ENCODE peak calls at places on chromosome 2, in six cellular contexts. One of them, this sample, is unnamed.

GRCh38 chr2:47021301-47022009 is 105.8 kb upstream of the MCFD2 start:
- DNase-seq in mucosa of descending colon: no peak
- DNase-seq in heart right ventricle: no peak
- DNase-seq in choroid plexus epithelial cell: no peak
- DNase-seq in fibroblast of mammary gland: no peak
- DNase-seq in astrocyte of the spinal cord: no peak
- DNase-seq in this sample: no peak

GRCh38 chr2:15769676-15770075 is 170.7 kb upstream of the MYCN start:
- DNase-seq in mucosa of descending colon: no peak
- DNase-seq in heart right ventricle: no peak
- DNase-seq in astrocyte of the spinal cord: no peak
- DNase-seq in fibroblast of mammary gland: no peak
- DNase-seq in choroid plexus epithelial cell: no peak
- DNase-seq in this sample: no peak

GRCh38 chr2:75381032-75381431 is 179.7 kb downstream of the EVA1A start:
- DNase-seq in fibroblast of mammary gland: no peak
- DNase-seq in mucosa of descending colon: no peak
- DNase-seq in astrocyte of the spinal cord: no peak
- DNase-seq in choroid plexus epithelial cell: no peak
- DNase-seq in heart right ventricle: no peak
- DNase-seq in this sample: no peak

GRCh38 chr2:96374211-96374951 is 38.8 kb downstream of the NCAPH start:
- DNase-seq in mucosa of descending colon: peak; percentile 55
- DNase-seq in astrocyte of the spinal cord: peak; percentile 20
- DNase-seq in fibroblast of mammary gland: peak; percentile 59
- DNase-seq in heart right ventricle: peak; percentile 67
- DNase-seq in choroid plexus epithelial cell: peak; percentile 65
- DNase-seq in this sample: peak; percentile 58

GRCh38 chr2:100968146-100969145 is 33.6 kb upstream of the RPL31 start:
- DNase-seq in fibroblast of mammary gland: no peak
- DNase-seq in mucosa of descending colon: no peak
- DNase-seq in heart right ventricle: no peak
- DNase-seq in choroid plexus epithelial cell: no peak
- DNase-seq in astrocyte of the spinal cord: no peak
- DNase-seq in this sample: no peak

GRCh38 chr2:218168635-218169462 is 2.1 kb upstream of the CXCR1 start:
- DNase-seq in mucosa of descending colon: peak; percentile 84
- DNase-seq in fibroblast of mammary gland: peak; percentile 33
- DNase-seq in heart right ventricle: peak; percentile 51
- DNase-seq in astrocyte of the spinal cord: peak; percentile 15
- DNase-seq in choroid plexus epithelial cell: peak; percentile 52
- DNase-seq in this sample: peak; percentile 47

GRCh38 chr2:224038049-224038829 is 847 bp downstream of the SERPINE2 start:
- DNase-seq in fibroblast of mammary gland: peak; percentile 29
- DNase-seq in mucosa of descending colon: peak; percentile 35
- DNase-seq in choroid plexus epithelial cell: peak; percentile 34
- DNase-seq in heart right ventricle: no peak
- DNase-seq in astrocyte of the spinal cord: peak; percentile 43
- DNase-seq in this sample: peak; percentile 40

GRCh38 chr2:239943991-239944441 is 81.1 kb downstream of the NDUFA10 start:
- DNase-seq in heart right ventricle: no peak
- DNase-seq in astrocyte of the spinal cord: no peak
- DNase-seq in choroid plexus epithelial cell: no peak
- DNase-seq in fibroblast of mammary gland: no peak
- DNase-seq in mucosa of descending colon: no peak
- DNase-seq in this sample: no peak

GRCh38 chr2:229718057-229718456 is 3.7 kb upstream of the DNER start:
- DNase-seq in astrocyte of the spinal cord: no peak
- DNase-seq in fibroblast of mammary gland: no peak
- DNase-seq in heart right ventricle: no peak
- DNase-seq in mucosa of descending colon: no peak
- DNase-seq in choroid plexus epithelial cell: no peak
- DNase-seq in this sample: no peak

GRCh38 chr2:6828299-6828584 is 37.5 kb downstream of the CMPK2 start:
- DNase-seq in choroid plexus epithelial cell: peak; percentile 79
- DNase-seq in heart right ventricle: no peak
- DNase-seq in fibroblast of mammary gland: peak; percentile 68
- DNase-seq in astrocyte of the spinal cord: peak; percentile 61
- DNase-seq in mucosa of descending colon: no peak
- DNase-seq in this sample: peak; percentile 50

GRCh38 chr2:196681510-196681909 is 42.0 kb downstream of the CCDC150 start:
- DNase-seq in fibroblast of mammary gland: no peak
- DNase-seq in mucosa of descending colon: no peak
- DNase-seq in choroid plexus epithelial cell: no peak
- DNase-seq in heart right ventricle: no peak
- DNase-seq in astrocyte of the spinal cord: no peak
- DNase-seq in this sample: no peak

GRCh38 chr2:231299267-231299666 is 96.2 kb upstream of the B3GNT7 start:
- DNase-seq in mucosa of descending colon: peak; percentile 31
- DNase-seq in choroid plexus epithelial cell: no peak
- DNase-seq in heart right ventricle: no peak
- DNase-seq in fibroblast of mammary gland: no peak
- DNase-seq in astrocyte of the spinal cord: no peak
- DNase-seq in this sample: no peak

GRCh38 chr2:54927085-54927750 is 123.0 kb downstream of the RTN4 start:
- DNase-seq in heart right ventricle: peak; percentile 19
- DNase-seq in choroid plexus epithelial cell: no peak
- DNase-seq in astrocyte of the spinal cord: no peak
- DNase-seq in mucosa of descending colon: no peak
- DNase-seq in fibroblast of mammary gland: no peak
- DNase-seq in this sample: no peak

GRCh38 chr2:235665656-235666239 is 171.9 kb downstream of the AGAP1 start:
- DNase-seq in heart right ventricle: no peak
- DNase-seq in mucosa of descending colon: no peak
- DNase-seq in astrocyte of the spinal cord: no peak
- DNase-seq in fibroblast of mammary gland: no peak
- DNase-seq in choroid plexus epithelial cell: no peak
- DNase-seq in this sample: no peak

GRCh38 chr2:217451634-217452033 is 551.2 kb downstream of the TNS1 start:
- DNase-seq in mucosa of descending colon: no peak
- DNase-seq in choroid plexus epithelial cell: peak; percentile 76
- DNase-seq in fibroblast of mammary gland: peak; percentile 57
- DNase-seq in heart right ventricle: no peak
- DNase-seq in astrocyte of the spinal cord: peak; percentile 58
- DNase-seq in this sample: no peak

GRCh38 chr2:55965276-55965675 is 41.7 kb upstream of the EFEMP1 start:
- DNase-seq in mucosa of descending colon: no peak
- DNase-seq in choroid plexus epithelial cell: no peak
- DNase-seq in fibroblast of mammary gland: no peak
- DNase-seq in heart right ventricle: no peak
- DNase-seq in astrocyte of the spinal cord: no peak
- DNase-seq in this sample: no peak

GRCh38 chr2:56754066-56754615 is 570.4 kb downstream of the CCDC85A start:
- DNase-seq in choroid plexus epithelial cell: no peak
- DNase-seq in mucosa of descending colon: no peak
- DNase-seq in heart right ventricle: peak; percentile 60
- DNase-seq in astrocyte of the spinal cord: no peak
- DNase-seq in fibroblast of mammary gland: no peak
- DNase-seq in this sample: no peak

GRCh38 chr2:134706587-134707329 is 12.0 kb downstream of the TMEM163 start:
- DNase-seq in mucosa of descending colon: no peak
- DNase-seq in fibroblast of mammary gland: no peak
- DNase-seq in heart right ventricle: no peak
- DNase-seq in astrocyte of the spinal cord: no peak
- DNase-seq in choroid plexus epithelial cell: peak; percentile 2
- DNase-seq in this sample: no peak

GRCh38 chr2:215498411-215498810 is 62.5 kb upstream of the FN1 start:
- DNase-seq in fibroblast of mammary gland: peak; percentile 80
- DNase-seq in mucosa of descending colon: no peak
- DNase-seq in choroid plexus epithelial cell: peak; percentile 92
- DNase-seq in heart right ventricle: no peak
- DNase-seq in astrocyte of the spinal cord: peak; percentile 65
- DNase-seq in this sample: peak; percentile 14

GRCh38 chr2:177078843-177079242 is 133.8 kb upstream of the HNRNPA3 start:
- DNase-seq in mucosa of descending colon: no peak
- DNase-seq in fibroblast of mammary gland: peak; percentile 25
- DNase-seq in heart right ventricle: no peak
- DNase-seq in astrocyte of the spinal cord: no peak
- DNase-seq in choroid plexus epithelial cell: no peak
- DNase-seq in this sample: no peak
- H3K4me3 ChIP-seq in mucosa of descending colon: no peak overlapping the region
- H3K4me3 ChIP-seq in fibroblast of mammary gland: no peak overlapping the region
- H3K4me3 ChIP-seq in heart right ventricle: no peak overlapping the region
- H3K4me3 ChIP-seq in astrocyte of the spinal cord: no peak overlapping the region
- H3K4me3 ChIP-seq in choroid plexus epithelial cell: no peak overlapping the region
- H3K4me3 ChIP-seq in this sample: no peak overlapping the region

DNA sequence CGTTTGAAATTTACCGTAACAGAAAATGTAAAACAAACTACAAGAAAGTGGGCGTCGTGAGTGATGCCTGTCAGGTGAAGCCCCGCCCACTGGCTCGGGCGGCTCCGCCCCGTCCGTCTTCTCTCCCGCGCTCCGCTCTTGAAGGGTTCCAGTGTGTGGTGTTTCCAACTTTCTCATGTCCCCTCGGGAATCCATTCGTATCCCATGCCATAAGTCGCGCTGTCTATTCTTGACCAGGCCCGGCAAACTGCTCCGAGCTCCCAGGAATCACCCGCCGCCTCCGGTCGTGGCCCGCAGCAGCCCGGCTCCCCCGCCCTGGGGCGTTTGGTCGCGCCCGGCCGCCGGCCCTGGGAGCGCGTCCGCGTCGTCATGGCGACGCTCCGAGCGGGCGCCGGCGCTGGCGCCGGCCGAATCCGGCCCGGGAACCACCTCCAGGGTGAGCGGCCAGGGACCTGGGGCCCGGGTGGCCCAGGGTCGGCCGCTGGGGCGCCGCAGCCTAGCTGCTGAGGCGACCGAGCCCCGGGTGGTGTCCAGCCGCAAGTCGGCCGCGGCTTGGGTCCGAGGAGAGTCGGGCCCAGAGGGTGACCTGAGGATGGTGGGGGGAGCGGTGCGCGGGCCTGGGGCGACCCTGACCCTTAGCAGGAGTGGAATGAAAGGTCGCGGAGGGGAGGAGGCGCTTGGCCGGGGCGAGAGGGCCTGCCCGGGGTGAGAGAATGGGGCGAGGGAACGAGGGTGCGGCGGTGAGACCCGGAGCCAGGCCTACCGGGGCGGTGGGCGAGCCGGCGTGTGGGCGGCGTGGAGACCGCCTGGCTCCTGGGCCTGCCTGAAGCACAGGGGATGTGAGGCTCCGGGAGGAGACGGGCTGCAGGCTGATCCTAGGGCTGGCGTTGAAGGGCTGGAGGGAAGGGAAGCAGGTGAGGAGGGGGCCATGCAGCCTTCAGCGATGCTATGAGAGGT is at the start of gene CFAP221:
- DNase-seq in choroid plexus epithelial cell: peak; percentile 79
- DNase-seq in heart right ventricle: peak; percentile 67
- DNase-seq in fibroblast of mammary gland: peak; percentile 52
- DNase-seq in astrocyte of the spinal cord: peak; percentile 68
- DNase-seq in mucosa of descending colon: peak; percentile 87
- DNase-seq in this sample: peak; percentile 68
- H3K4me3 ChIP-seq in choroid plexus epithelial cell: peak within 1 kb of the TSS; percentile 60
- H3K4me3 ChIP-seq in heart right ventricle: peak within 1 kb of the TSS; percentile 66
- H3K4me3 ChIP-seq in fibroblast of mammary gland: peak within 1 kb of the TSS; percentile 48
- H3K4me3 ChIP-seq in astrocyte of the spinal cord: peak within 1 kb of the TSS; percentile 45
- H3K4me3 ChIP-seq in mucosa of descending colon: no peak within 1 kb of the TSS
- H3K4me3 ChIP-seq in this sample: peak within 1 kb of the TSS; percentile 59

GRCh38 chr2:179036353-179036905 is 13.5 kb downstream of the CCDC141 start:
- DNase-seq in mucosa of descending colon: no peak
- DNase-seq in heart right ventricle: peak; percentile 32
- DNase-seq in fibroblast of mammary gland: no peak
- DNase-seq in astrocyte of the spinal cord: peak; percentile 53
- DNase-seq in choroid plexus epithelial cell: no peak
- DNase-seq in this sample: peak; percentile 10

GRCh38 chr2:179037807-179038206 is 12.1 kb downstream of the CCDC141 start:
- DNase-seq in choroid plexus epithelial cell: no peak
- DNase-seq in astrocyte of the spinal cord: no peak
- DNase-seq in heart right ventricle: no peak
- DNase-seq in mucosa of descending colon: no peak
- DNase-seq in fibroblast of mammary gland: no peak
- DNase-seq in this sample: no peak

DNA sequence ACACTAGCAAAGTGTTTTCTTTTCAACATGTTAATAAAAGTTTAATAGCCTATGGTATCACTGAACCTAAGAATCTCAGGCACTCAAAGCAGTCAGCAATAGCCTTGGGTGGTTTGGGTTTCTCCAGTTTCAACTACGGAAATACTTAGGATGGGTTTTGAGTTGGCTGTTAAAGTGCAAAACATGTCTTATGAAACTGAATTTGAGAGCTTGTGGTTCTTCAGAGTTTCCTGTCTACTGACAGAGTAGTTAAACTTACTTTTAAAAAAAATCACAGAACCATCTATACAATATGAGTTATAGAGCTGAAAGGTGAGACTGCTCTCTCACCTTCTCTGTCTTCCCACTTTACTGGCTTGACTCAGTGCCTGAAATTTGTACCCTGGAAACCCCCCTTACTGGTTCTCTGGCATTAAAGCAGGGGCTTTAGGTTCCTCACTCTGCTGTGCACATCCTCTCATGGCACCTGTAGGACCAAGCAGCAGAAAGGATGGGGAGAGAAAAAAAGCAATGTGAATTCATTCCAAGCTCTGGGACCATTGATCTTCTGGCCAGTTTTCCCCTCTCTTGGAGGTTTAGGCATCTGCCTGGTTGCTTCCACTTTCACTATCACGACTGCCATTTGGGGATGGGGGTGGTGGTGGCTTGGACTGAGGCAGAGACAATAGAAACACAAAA is 18.1 kb downstream of the CCDC141 start:
- DNase-seq in astrocyte of the spinal cord: peak; percentile 48
- DNase-seq in mucosa of descending colon: no peak
- DNase-seq in heart right ventricle: no peak
- DNase-seq in choroid plexus epithelial cell: peak; percentile 61
- DNase-seq in fibroblast of mammary gland: no peak
- DNase-seq in this sample: peak; percentile 4
- H3K4me3 ChIP-seq in astrocyte of the spinal cord: no peak overlapping the region
- H3K4me3 ChIP-seq in mucosa of descending colon: no peak overlapping the region
- H3K4me3 ChIP-seq in heart right ventricle: peak overlapping the region; percentile 5
- H3K4me3 ChIP-seq in choroid plexus epithelial cell: no peak overlapping the region
- H3K4me3 ChIP-seq in fibroblast of mammary gland: no peak overlapping the region
- H3K4me3 ChIP-seq in this sample: no peak overlapping the region

DNA sequence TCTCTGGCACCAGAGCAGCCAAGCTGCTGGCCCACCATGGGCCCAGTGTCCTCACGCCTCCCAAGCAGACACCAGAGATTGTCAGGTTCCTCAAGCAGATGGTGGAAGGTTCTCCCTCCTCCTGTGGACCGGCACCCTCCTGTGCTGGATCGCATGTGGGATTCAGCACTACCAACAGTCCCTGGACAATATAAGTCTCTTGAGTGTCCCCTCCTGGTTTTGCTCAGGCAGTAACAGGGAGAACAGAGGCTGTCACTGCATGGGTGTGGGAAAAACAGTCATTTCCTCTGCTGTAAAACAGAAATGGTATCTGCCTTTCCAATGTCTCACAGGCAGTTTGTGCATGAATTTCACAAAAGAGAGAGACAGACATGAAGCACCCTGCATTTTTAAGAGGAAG is 47.7 kb upstream of the TUBA3E start:
- DNase-seq in astrocyte of the spinal cord: no peak
- DNase-seq in mucosa of descending colon: no peak
- DNase-seq in fibroblast of mammary gland: no peak
- DNase-seq in heart right ventricle: no peak
- DNase-seq in choroid plexus epithelial cell: no peak
- DNase-seq in this sample: no peak
- H3K4me3 ChIP-seq in astrocyte of the spinal cord: no peak overlapping the region
- H3K4me3 ChIP-seq in mucosa of descending colon: no peak overlapping the region
- H3K4me3 ChIP-seq in fibroblast of mammary gland: no peak overlapping the region
- H3K4me3 ChIP-seq in heart right ventricle: no peak overlapping the region
- H3K4me3 ChIP-seq in choroid plexus epithelial cell: no peak overlapping the region
- H3K4me3 ChIP-seq in this sample: no peak overlapping the region